ENCODE peak calls at places on chromosomes 4 and X, in five cellular contexts. C, L, O, W and Y are unnamed samples.

GRCh38 chrX:100995469-100995868 is 26.0 kb downstream of the ARL13A start:
- DNase-seq in C (no peak), L (peak; percentile 41), O (peak; percentile 69), W (peak; percentile 92), Y (no peak)

GRCh38 chr4:70903282-70903603 is 1.1 kb downstream of the MOB1B start:
- DNase-seq in C (no peak), L (no peak), O (no peak), W (peak; percentile 30), Y (no peak)

GRCh38 chrX:153928846-153929245 is 2.8 kb upstream of the ARHGAP4 start:
- DNase-seq in C (no peak), L (no peak), O (no peak), W (no peak), Y (no peak)

GRCh38 chr4:4871267-4872147 is 12.0 kb downstream of the MSX1 start:
- DNase-seq in C (no peak), L (no peak), O (no peak), W (no peak), Y (no peak)

GRCh38 chr4:139740531-139741041 is 75.0 kb downstream of the MGST2 start:
- DNase-seq in C (peak; percentile 87), L (peak; percentile 24), O (peak; percentile 72), W (peak; percentile 95), Y (no peak)

GRCh38 chr4:74423101-74423500 is 21.8 kb upstream of the AREG start:
- DNase-seq in C (no peak), L (no peak), O (no peak), W (peak; percentile 82), Y (no peak)

GRCh38 chr4:14415146-14415545 is 587.1 kb upstream of the CPEB2 start:
- DNase-seq in C (no peak), L (no peak), O (no peak), W (peak; percentile 49), Y (no peak)

GRCh38 chr4:10084651-10085320 is 31.8 kb downstream of the WDR1 start:
- DNase-seq in C (no peak), L (peak; percentile 1), O (no peak), W (no peak), Y (peak; percentile 6)

GRCh38 chrX:154350429-154351182 is 23.8 kb downstream of the FLNA start:
- DNase-seq in C (no peak), L (no peak), O (no peak), W (no peak), Y (no peak)

GRCh38 chr4:2413821-2414610 is 4.4 kb downstream of the ZFYVE28 start:
- DNase-seq in C (no peak), L (no peak), O (no peak), W (no peak), Y (no peak)

GRCh38 chr4:174292473-174292872 is 8.8 kb downstream of the CEP44 start:
- DNase-seq in C (no peak), L (no peak), O (no peak), W (no peak), Y (no peak)

GRCh38 chrX:38052096-38052495 is 45.7 kb downstream of the SYTL5 start:
- DNase-seq in C (no peak), L (no peak), O (peak; percentile 44), W (peak; percentile 95), Y (no peak)

GRCh38 chrX:132016628-132017430 is 6.3 kb upstream of the STK26 start:
- DNase-seq in C (no peak), L (no peak), O (no peak), W (no peak), Y (no peak)

GRCh38 chr4:76897522-76898384 is at the start of gene SOWAHB:
- DNase-seq in C (peak; percentile 70), L (no peak), O (no peak), W (no peak), Y (peak; percentile 44)

GRCh38 chrX:83845397-83845796 is 15.5 kb upstream of the CYLC1 start:
- DNase-seq in C (no peak), L (no peak), O (no peak), W (peak; percentile 28), Y (no peak)

GRCh38 chr4:25321703-25322102 is 9.1 kb downstream of the ZCCHC4 start:
- DNase-seq in C (no peak), L (no peak), O (no peak), W (no peak), Y (no peak)

GRCh38 chr4:8201341-8201781 is 2.3 kb downstream of the SH3TC1 start:
- DNase-seq in C (no peak), L (no peak), O (no peak), W (no peak), Y (no peak)

GRCh38 chrX:9701790-9702189 is 63.9 kb downstream of the GPR143 start:
- DNase-seq in C (no peak), L (no peak), O (no peak), W (no peak), Y (no peak)

GRCh38 chrX:110346681-110347080 is 12.0 kb upstream of the RTL9 start:
- DNase-seq in C (no peak), L (no peak), O (no peak), W (no peak), Y (peak; percentile 10)

GRCh38 chr4:106062452-106062875 is 167.2 kb downstream of the NPNT start:
- DNase-seq in C (no peak), L (no peak), O (peak; percentile 21), W (peak; percentile 53), Y (no peak)

GRCh38 chr4:25031077-25031606 is 396 bp upstream of the LGI2 start:
- DNase-seq in C (no peak), L (peak; percentile 13), O (no peak), W (peak; percentile 40), Y (peak; percentile 67)

GRCh38 chr4:154984148-154984547 is 203.1 kb downstream of the RBM46 start:
- DNase-seq in C (no peak), L (no peak), O (no peak), W (no peak), Y (no peak)

GRCh38 chrX:1877780-1878179 is 262.9 kb downstream of the ASMT start:
- DNase-seq in C (no peak), L (no peak), O (no peak), W (no peak), Y (no peak)

GRCh38 chr4:130712038-130712437 is 1616.1 kb downstream of the C4orf33 start:
- DNase-seq in C (no peak), L (no peak), O (no peak), W (peak; percentile 25), Y (no peak)

GRCh38 chrX:48751343-48751742 is 10.2 kb upstream of the GLOD5 start:
- DNase-seq in C (no peak), L (no peak), O (no peak), W (no peak), Y (no peak)

GRCh38 chrX:68288127-68288526 is 145.2 kb downstream of the OPHN1 start:
- DNase-seq in C (no peak), L (no peak), O (no peak), W (no peak), Y (no peak)

GRCh38 chr4:22191565-22192301 is 243.2 kb upstream of the KCNIP4 start:
- DNase-seq in C (no peak), L (no peak), O (no peak), W (no peak), Y (peak; percentile 15)

GRCh38 chrX:129825746-129826505 is 17.8 kb downstream of the ZDHHC9 start:
- DNase-seq in C (no peak), L (no peak), O (no peak), W (no peak), Y (no peak)

GRCh38 chr4:177051473-177052060 is 258.1 kb upstream of the NEIL3 start:
- DNase-seq in C (no peak), L (no peak), O (no peak), W (peak; percentile 51), Y (no peak)

GRCh38 chr4:8391071-8391470 is 49.5 kb downstream of the ACOX3 start:
- DNase-seq in C (no peak), L (no peak), O (no peak), W (no peak), Y (no peak)

GRCh38 chrX:120015145-120016067 is 62.1 kb downstream of the RHOXF2B start:
- DNase-seq in C (no peak), L (no peak), O (no peak), W (no peak), Y (no peak)

GRCh38 chr4:121769341-121769740 is 4.4 kb upstream of the SMIM43 start:
- DNase-seq in C (no peak), L (no peak), O (no peak), W (no peak), Y (no peak)

GRCh38 chr4:139014391-139015268 is 951 bp upstream of the NOCT start:
- DNase-seq in C (no peak), L (no peak), O (peak; percentile 78), W (peak; percentile 93), Y (no peak)

GRCh38 chrX:154074199-154074598 is 23.3 kb downstream of the MECP2 start:
- DNase-seq in C (no peak), L (no peak), O (peak; percentile 19), W (peak; percentile 43), Y (no peak)

GRCh38 chr4:163251204-163251603 is 81.2 kb downstream of the NPY1R start:
- DNase-seq in C (no peak), L (no peak), O (no peak), W (no peak), Y (no peak)

GRCh38 chr4:117786566-117786965 is 247.7 kb upstream of the NDST3 start:
- DNase-seq in C (no peak), L (no peak), O (no peak), W (no peak), Y (no peak)

GRCh38 chr4:32417113-32417704 is 1697.0 kb downstream of the PCDH7 start:
- DNase-seq in C (no peak), L (no peak), O (no peak), W (no peak), Y (no peak)

GRCh38 chr4:54683616-54684346 is 26.0 kb downstream of the KIT start:
- DNase-seq in C (no peak), L (no peak), O (no peak), W (peak; percentile 18), Y (no peak)